ENCODE peak calls at places on chromosome 1, in ten cellular contexts. One of them, this sample, is unnamed.

GRCh38 chr1:17587693-17588047 is 48.2 kb downstream of the ARHGEF10L start:
- DNase-seq in activated naive CD4-positive, alpha-beta T cell: no peak
- DNase-seq in neuronal stem cell: no peak
- DNase-seq in stimulated activated CD4-positive, alpha-beta T cell treated with anti-CD3 and anti-CD28 coated beads, Interleukin-15, amount 100 ng/mL, for 24 hours: no peak
- DNase-seq in substantia nigra: no peak
- DNase-seq in left ventricle myocardium superior: no peak
- DNase-seq in osteocyte: no peak
- DNase-seq in amniotic stem cell: no peak
- DNase-seq in IMR-90: peak; percentile 68
- DNase-seq in DMS79 treated with DMSO at 0.1 percent for 48 hours: no peak
- DNase-seq in this sample: no peak

GRCh38 chr1:35111106-35111505 is 31.9 kb downstream of the ZMYM1 start:
- DNase-seq in activated naive CD4-positive, alpha-beta T cell: no peak
- DNase-seq in neuronal stem cell: no peak
- DNase-seq in stimulated activated CD4-positive, alpha-beta T cell treated with anti-CD3 and anti-CD28 coated beads, Interleukin-15, amount 100 ng/mL, for 24 hours: no peak
- DNase-seq in substantia nigra: no peak
- DNase-seq in left ventricle myocardium superior: no peak
- DNase-seq in osteocyte: no peak
- DNase-seq in amniotic stem cell: no peak
- DNase-seq in IMR-90: peak; percentile 92
- DNase-seq in DMS79 treated with DMSO at 0.1 percent for 48 hours: no peak
- DNase-seq in this sample: no peak

GRCh38 chr1:76066390-76066789 is 8.2 kb upstream of the ST6GALNAC3 start:
- DNase-seq in activated naive CD4-positive, alpha-beta T cell: no peak
- DNase-seq in neuronal stem cell: no peak
- DNase-seq in stimulated activated CD4-positive, alpha-beta T cell treated with anti-CD3 and anti-CD28 coated beads, Interleukin-15, amount 100 ng/mL, for 24 hours: no peak
- DNase-seq in substantia nigra: no peak
- DNase-seq in left ventricle myocardium superior: no peak
- DNase-seq in osteocyte: no peak
- DNase-seq in amniotic stem cell: no peak
- DNase-seq in IMR-90: peak; percentile 67
- DNase-seq in DMS79 treated with DMSO at 0.1 percent for 48 hours: no peak
- DNase-seq in this sample: no peak

GRCh38 chr1:155934933-155935590 is 849 bp upstream of the KHDC4 start:
- DNase-seq in activated naive CD4-positive, alpha-beta T cell: no peak
- DNase-seq in neuronal stem cell: no peak
- DNase-seq in stimulated activated CD4-positive, alpha-beta T cell treated with anti-CD3 and anti-CD28 coated beads, Interleukin-15, amount 100 ng/mL, for 24 hours: no peak
- DNase-seq in substantia nigra: no peak
- DNase-seq in left ventricle myocardium superior: no peak
- DNase-seq in osteocyte: no peak
- DNase-seq in amniotic stem cell: no peak
- DNase-seq in IMR-90: no peak
- DNase-seq in DMS79 treated with DMSO at 0.1 percent for 48 hours: peak; percentile 67
- DNase-seq in this sample: no peak

GRCh38 chr1:36321119-36321951 is 2.1 kb downstream of the EVA1B start:
- DNase-seq in activated naive CD4-positive, alpha-beta T cell: no peak
- DNase-seq in neuronal stem cell: peak; percentile 61
- DNase-seq in stimulated activated CD4-positive, alpha-beta T cell treated with anti-CD3 and anti-CD28 coated beads, Interleukin-15, amount 100 ng/mL, for 24 hours: peak; percentile 65
- DNase-seq in substantia nigra: no peak
- DNase-seq in left ventricle myocardium superior: peak; percentile 89
- DNase-seq in osteocyte: peak; percentile 97
- DNase-seq in amniotic stem cell: peak; percentile 55
- DNase-seq in IMR-90: peak; percentile 94
- DNase-seq in DMS79 treated with DMSO at 0.1 percent for 48 hours: no peak
- DNase-seq in this sample: no peak

GRCh38 chr1:42733415-42734200 is 6.4 kb downstream of the CLDN19 start:
- DNase-seq in activated naive CD4-positive, alpha-beta T cell: no peak
- DNase-seq in neuronal stem cell: no peak
- DNase-seq in stimulated activated CD4-positive, alpha-beta T cell treated with anti-CD3 and anti-CD28 coated beads, Interleukin-15, amount 100 ng/mL, for 24 hours: no peak
- DNase-seq in substantia nigra: no peak
- DNase-seq in left ventricle myocardium superior: no peak
- DNase-seq in osteocyte: no peak
- DNase-seq in amniotic stem cell: no peak
- DNase-seq in IMR-90: no peak
- DNase-seq in DMS79 treated with DMSO at 0.1 percent for 48 hours: no peak
- DNase-seq in this sample: no peak

GRCh38 chr1:162997499-162998285 is 71.5 kb upstream of the RGS4 start:
- DNase-seq in activated naive CD4-positive, alpha-beta T cell: no peak
- DNase-seq in neuronal stem cell: no peak
- DNase-seq in stimulated activated CD4-positive, alpha-beta T cell treated with anti-CD3 and anti-CD28 coated beads, Interleukin-15, amount 100 ng/mL, for 24 hours: no peak
- DNase-seq in substantia nigra: no peak
- DNase-seq in left ventricle myocardium superior: no peak
- DNase-seq in osteocyte: no peak
- DNase-seq in amniotic stem cell: no peak
- DNase-seq in IMR-90: peak; percentile 77
- DNase-seq in DMS79 treated with DMSO at 0.1 percent for 48 hours: no peak
- DNase-seq in this sample: no peak

GRCh38 chr1:161085165-161085564 is 4.2 kb downstream of the NECTIN4 start:
- DNase-seq in activated naive CD4-positive, alpha-beta T cell: no peak
- DNase-seq in neuronal stem cell: no peak
- DNase-seq in stimulated activated CD4-positive, alpha-beta T cell treated with anti-CD3 and anti-CD28 coated beads, Interleukin-15, amount 100 ng/mL, for 24 hours: no peak
- DNase-seq in substantia nigra: no peak
- DNase-seq in left ventricle myocardium superior: no peak
- DNase-seq in osteocyte: no peak
- DNase-seq in amniotic stem cell: no peak
- DNase-seq in IMR-90: no peak
- DNase-seq in DMS79 treated with DMSO at 0.1 percent for 48 hours: no peak
- DNase-seq in this sample: no peak

GRCh38 chr1:156849151-156849496 is 9.8 kb downstream of the INSRR start:
- DNase-seq in activated naive CD4-positive, alpha-beta T cell: no peak
- DNase-seq in neuronal stem cell: no peak
- DNase-seq in stimulated activated CD4-positive, alpha-beta T cell treated with anti-CD3 and anti-CD28 coated beads, Interleukin-15, amount 100 ng/mL, for 24 hours: no peak
- DNase-seq in substantia nigra: no peak
- DNase-seq in left ventricle myocardium superior: no peak
- DNase-seq in osteocyte: no peak
- DNase-seq in amniotic stem cell: no peak
- DNase-seq in IMR-90: no peak
- DNase-seq in DMS79 treated with DMSO at 0.1 percent for 48 hours: no peak
- DNase-seq in this sample: no peak

GRCh38 chr1:16617101-16617727 is 3.9 kb upstream of the NBPF1 start:
- DNase-seq in activated naive CD4-positive, alpha-beta T cell: no peak
- DNase-seq in neuronal stem cell: no peak
- DNase-seq in stimulated activated CD4-positive, alpha-beta T cell treated with anti-CD3 and anti-CD28 coated beads, Interleukin-15, amount 100 ng/mL, for 24 hours: no peak
- DNase-seq in substantia nigra: no peak
- DNase-seq in left ventricle myocardium superior: no peak
- DNase-seq in osteocyte: peak; percentile 90
- DNase-seq in amniotic stem cell: no peak
- DNase-seq in IMR-90: no peak
- DNase-seq in DMS79 treated with DMSO at 0.1 percent for 48 hours: no peak
- DNase-seq in this sample: no peak

GRCh38 chr1:60563777-60564176 is 490.2 kb upstream of the C1orf87 start:
- DNase-seq in activated naive CD4-positive, alpha-beta T cell: no peak
- DNase-seq in neuronal stem cell: no peak
- DNase-seq in stimulated activated CD4-positive, alpha-beta T cell treated with anti-CD3 and anti-CD28 coated beads, Interleukin-15, amount 100 ng/mL, for 24 hours: no peak
- DNase-seq in substantia nigra: no peak
- DNase-seq in left ventricle myocardium superior: no peak
- DNase-seq in osteocyte: no peak
- DNase-seq in amniotic stem cell: no peak
- DNase-seq in IMR-90: no peak
- DNase-seq in DMS79 treated with DMSO at 0.1 percent for 48 hours: no peak
- DNase-seq in this sample: no peak

GRCh38 chr1:223199094-223199647 is 56.1 kb upstream of the TLR5 start:
- DNase-seq in activated naive CD4-positive, alpha-beta T cell: no peak
- DNase-seq in neuronal stem cell: no peak
- DNase-seq in stimulated activated CD4-positive, alpha-beta T cell treated with anti-CD3 and anti-CD28 coated beads, Interleukin-15, amount 100 ng/mL, for 24 hours: no peak
- DNase-seq in substantia nigra: no peak
- DNase-seq in left ventricle myocardium superior: no peak
- DNase-seq in osteocyte: no peak
- DNase-seq in amniotic stem cell: no peak
- DNase-seq in IMR-90: peak; percentile 6
- DNase-seq in DMS79 treated with DMSO at 0.1 percent for 48 hours: no peak
- DNase-seq in this sample: no peak

This sample was measured in putamen.